ENCODE peak calls at places on chromosomes 4 and X, in six cellular contexts. B is GM12892, J is uterus, F is heart left ventricle, V is K562, A is A549. C is an unnamed sample.

GRCh38 chr4:186823989-186824388 is 100.3 kb upstream of the FAT1 start:
- DNase-seq in B (no peak), V (peak), F (no peak), A (no peak), J (no peak), C (no peak)

GRCh38 chr4:115279300-115279699 is 165.9 kb upstream of the NDST4 start:
- DNase-seq in J (no peak), A (no peak), F (no peak), V (no peak), B (no peak), C (no peak)

GRCh38 chr4:1374706-1375045 is 27.7 kb downstream of the UVSSA start:
- DNase-seq in J (no peak), V (no peak), A (no peak), F (peak), B (no peak), C (no peak)

GRCh38 chr4:1683371-1683902 is 676 bp downstream of the FAM53A start:
- DNase-seq in F (no peak), J (peak), V (peak), B (no peak), A (peak), C (no peak)

GRCh38 chr4:95044204-95044848 is 286.6 kb downstream of the BMPR1B start:
- DNase-seq in V (no peak), A (peak), F (no peak), J (no peak), B (no peak), C (no peak)

GRCh38 chr4:20180509-20180908 is 71.2 kb upstream of the SLIT2 start:
- DNase-seq in V (no peak), J (no peak), F (no peak), B (no peak), A (no peak), C (no peak)

GRCh38 chr4:151439320-151439719 is 30.3 kb downstream of the FHIP1A start:
- DNase-seq in J (no peak), B (no peak), V (no peak), F (no peak), A (no peak), C (no peak)

GRCh38 chr4:15702941-15703403 is at the start of gene BST1:
- DNase-seq in F (peak), B (peak), A (peak), V (no peak), J (peak), C (peak)

GRCh38 chrX:65667503-65668355 is at the start of gene MSN:
- DNase-seq in A (peak), J (peak), B (peak), V (peak), F (peak), C (peak)

GRCh38 chr4:152239216-152239615 is 296.7 kb downstream of the FBXW7 start:
- DNase-seq in B (no peak), V (no peak), A (no peak), F (no peak), J (no peak), C (no peak)

GRCh38 chrX:23764585-23764984 is 18.4 kb upstream of the SAT1 start:
- DNase-seq in A (no peak), B (no peak), J (no peak), V (no peak), F (no peak), C (no peak)

GRCh38 chr4:133921280-133922195 is 280.1 kb downstream of the PABPC4L start:
- DNase-seq in A (peak), J (no peak), F (no peak), B (no peak), V (peak), C (no peak)

GRCh38 chr4:151573945-151574344 is 165.0 kb downstream of the FHIP1A start:
- DNase-seq in J (no peak), V (no peak), F (no peak), A (no peak), B (no peak), C (peak)

GRCh38 chr4:571838-572572 is 4.1 kb downstream of the TMEM271 start:
- DNase-seq in J (no peak), B (no peak), F (no peak), A (no peak), V (no peak), C (no peak)

GRCh38 chrX:121975666-121976065 is 928.3 kb downstream of the GLUD2 start:
- DNase-seq in V (no peak), J (no peak), F (no peak), B (no peak), A (no peak), C (no peak)

GRCh38 chrX:154799554-154800348 is 5.5 kb downstream of the MPP1 start:
- DNase-seq in V (peak), B (no peak), A (peak), F (no peak), J (no peak), C (peak)

GRCh38 chrX:2538016-2538415 is 37.2 kb upstream of the DHRSX start:
- DNase-seq in V (no peak), F (peak), J (no peak), B (no peak), A (no peak), C (no peak)

GRCh38 chr4:84680956-84681355 is 98.0 kb downstream of the CDS1 start:
- DNase-seq in F (no peak), A (no peak), V (no peak), B (no peak), J (no peak), C (no peak)

GRCh38 chr4:183435803-183436202 is 8.6 kb upstream of the CDKN2AIP start:
- DNase-seq in V (no peak), A (no peak), F (no peak), J (no peak), B (no peak), C (no peak)

GRCh38 chr4:78720994-78721677 is 55.0 kb upstream of the BMP2K start:
- DNase-seq in J (no peak), B (no peak), A (no peak), V (peak), F (peak), C (no peak)
- TF ChIP-seq POLR2A in J (no peak), B (no peak), A (no peak), V (peak), F (no peak), C (no peak)

DNA sequence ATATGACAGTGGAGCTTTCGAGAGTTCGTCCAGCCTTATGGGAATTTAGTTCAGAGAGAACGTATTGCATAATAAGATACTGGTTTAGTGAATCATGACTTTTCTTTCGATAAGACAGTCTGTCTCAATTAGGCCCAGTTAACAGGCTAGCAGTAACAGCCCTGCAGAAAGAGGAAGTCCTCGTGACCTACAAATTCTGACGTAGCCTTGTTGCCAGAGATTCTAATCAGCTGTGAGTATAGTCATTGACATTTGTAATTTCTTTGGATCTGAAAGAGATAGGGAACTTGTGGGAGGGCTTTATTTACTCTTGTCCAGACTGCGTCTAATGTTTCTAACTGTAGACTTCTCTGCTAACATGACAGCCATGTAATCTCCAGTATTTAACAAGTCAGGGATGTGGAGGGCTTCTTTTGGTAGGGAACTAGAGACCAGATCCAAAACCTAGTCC is 15.8 kb downstream of the ART3 start:
- DNase-seq in B (no peak), J (no peak), F (no peak), A (no peak), V (peak), C (no peak)
- TF ChIP-seq POLR2A in B (no peak), J (no peak), F (no peak), A (no peak), V (no peak), C (no peak)

GRCh38 chr4:98658287-98659105 is at the start of gene TSPAN5:
- DNase-seq in B (peak), J (peak), F (peak), A (peak), V (peak), C (peak)
- TF ChIP-seq POLR2A in B (no peak), J (peak), F (no peak), A (peak), V (no peak), C (no peak)

GRCh38 chr4:81623434-81623833 is 151.7 kb upstream of the RASGEF1B start:
- DNase-seq in B (no peak), A (no peak), V (no peak), J (no peak), F (no peak), C (no peak)

GRCh38 chr4:81628489-81628888 is 156.8 kb upstream of the RASGEF1B start:
- DNase-seq in J (no peak), A (no peak), F (no peak), B (no peak), V (no peak), C (no peak)

GRCh38 chr4:81627617-81628016 is 155.9 kb upstream of the RASGEF1B start:
- DNase-seq in F (no peak), B (no peak), V (no peak), A (no peak), J (no peak), C (no peak)

GRCh38 chr4:81626851-81627250 is 155.1 kb upstream of the RASGEF1B start:
- DNase-seq in B (no peak), F (no peak), V (no peak), J (no peak), A (no peak), C (no peak)

GRCh38 chr4:81625422-81626417 is 154.0 kb upstream of the RASGEF1B start:
- DNase-seq in J (no peak), F (no peak), B (no peak), A (peak), V (no peak), C (no peak)
- TF ChIP-seq POLR2A in J (no peak), F (no peak), B (no peak), A (no peak), V (no peak), C (no peak)

DNA sequence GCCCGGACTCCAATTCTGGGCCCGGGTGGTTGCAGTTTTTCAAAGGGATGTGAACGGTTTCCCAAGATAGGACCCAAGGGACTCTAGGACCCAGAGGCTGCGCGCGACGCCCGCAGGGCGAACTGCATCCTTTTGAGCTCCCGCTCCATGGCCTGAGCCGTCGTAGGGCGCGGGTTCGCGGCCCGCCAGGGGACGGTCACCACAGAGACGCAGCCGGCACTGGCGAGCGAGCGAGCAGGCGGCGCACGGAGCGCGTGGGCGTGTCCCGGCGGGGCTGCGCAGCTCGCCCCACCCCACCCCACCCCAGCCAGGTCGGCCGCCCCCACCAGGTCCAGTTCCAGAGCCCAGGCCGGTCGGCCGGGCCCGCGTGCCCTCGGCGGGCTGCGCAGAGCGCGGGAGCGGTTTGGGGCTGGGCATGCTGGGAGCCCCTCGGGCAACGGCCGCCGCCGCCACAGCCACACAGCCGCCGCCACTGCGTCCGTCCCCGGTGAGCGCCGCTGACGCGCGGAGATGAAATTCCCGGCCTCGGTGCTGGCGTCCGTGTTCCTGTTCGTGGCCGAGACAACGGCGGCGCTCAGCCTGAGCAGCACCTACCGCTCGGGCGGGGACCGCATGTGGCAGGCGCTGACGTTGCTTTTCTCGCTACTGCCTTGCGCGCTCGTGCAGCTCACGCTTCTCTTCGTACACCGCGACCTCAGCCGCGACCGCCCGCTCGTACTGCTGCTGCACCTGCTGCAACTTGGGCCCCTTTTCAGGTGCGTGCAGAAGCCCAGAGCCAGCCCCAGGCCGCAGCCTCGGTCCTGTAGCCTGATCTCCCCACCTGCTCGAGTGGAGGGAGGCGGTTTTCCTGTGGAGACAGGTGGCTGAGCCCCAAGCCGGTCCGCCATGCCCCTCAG is at the start of gene XK:
- DNase-seq in V (peak), F (peak), J (peak), B (peak), A (peak), C (peak)
- TF ChIP-seq POLR2A in V (peak), F (no peak), J (no peak), B (no peak), A (peak), C (no peak)

C was measured in stomach.